ENCODE peak calls at places on chromosomes 13 and 19, in five cellular contexts. K, T, Z, A and V are unnamed samples.

GRCh38 chr19:35959040-35959967 is 23.1 kb downstream of the LRFN3 start:
- DNase-seq in A (no peak), K (peak), Z (peak), T (no peak), V (no peak)

GRCh38 chr13:33375421-33375820 is 89.9 kb upstream of the STARD13 start:
- DNase-seq in K (no peak), T (no peak), A (no peak), Z (no peak), V (no peak)

GRCh38 chr19:5954293-5954692 is 23.6 kb downstream of the RANBP3 start:
- DNase-seq in K (no peak), T (no peak), Z (no peak), A (no peak), V (no peak)

GRCh38 chr19:3580156-3580955 is 4.9 kb upstream of the GIPC3 start:
- DNase-seq in A (peak), T (no peak), K (no peak), Z (no peak), V (no peak)

GRCh38 chr13:21435710-21436151 is 23.4 kb downstream of the ZDHHC20 start:
- DNase-seq in A (peak), T (no peak), K (peak), Z (peak), V (peak)

GRCh38 chr13:73676550-73677040 is 457.6 kb downstream of the KLF12 start:
- DNase-seq in A (no peak), T (no peak), K (no peak), Z (no peak), V (no peak)

GRCh38 chr13:81795710-81796109 is 1454.8 kb upstream of the SPRY2 start:
- DNase-seq in K (no peak), A (no peak), T (no peak), Z (no peak), V (no peak)

GRCh38 chr13:114015111-114015551 is 41.3 kb upstream of the C13orf46 start:
- DNase-seq in K (no peak), T (no peak), Z (no peak), A (no peak), V (no peak)

DNA sequence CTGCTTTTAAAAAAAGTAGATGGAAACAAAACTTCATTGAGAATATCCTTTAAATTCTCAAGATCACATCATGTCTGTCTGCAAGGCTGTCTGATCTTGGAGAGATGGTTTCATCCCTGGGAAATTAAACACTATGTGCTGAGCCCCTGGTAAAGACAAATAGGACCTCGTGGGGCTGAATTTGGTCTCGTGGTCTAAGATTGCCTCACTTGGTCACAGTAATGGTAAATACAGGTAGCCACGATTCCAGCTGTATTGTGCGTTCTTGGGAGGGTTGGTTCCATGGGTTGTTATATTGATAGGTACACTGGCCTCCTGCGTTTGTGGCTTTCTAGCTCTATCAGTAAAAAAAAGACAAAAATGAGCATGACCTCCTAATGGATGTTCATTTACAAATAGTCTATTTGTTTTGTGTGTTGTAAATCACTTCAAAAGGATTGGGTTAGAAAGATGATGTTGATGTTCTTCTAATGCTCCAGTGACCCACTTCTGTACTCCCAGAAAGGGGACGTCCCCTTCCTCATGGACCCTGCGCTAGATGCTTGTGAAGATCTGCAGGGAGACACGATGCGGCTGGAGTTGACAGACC is 1.7 kb downstream of the CEBPG start:
- DNase-seq in A (no peak), T (no peak), Z (no peak), K (no peak), V (no peak)
- H3K4me3 ChIP-seq in A (peak), T (no peak), Z (peak), K (peak), V (peak)

GRCh38 chr19:28327905-28328304 is 885.0 kb downstream of the UQCRFS1 start:
- DNase-seq in T (no peak), Z (no peak), K (no peak), A (no peak), V (no peak)
- H3K4me3 ChIP-seq in T (no peak), Z (no peak), K (no peak), A (no peak), V (no peak)

GRCh38 chr13:29840585-29840984 is 9.8 kb downstream of the UBL3 start:
- DNase-seq in K (no peak), T (no peak), A (no peak), Z (no peak), V (no peak)
- H3K4me3 ChIP-seq in K (no peak), T (no peak), A (no peak), Z (no peak), V (no peak)

DNA sequence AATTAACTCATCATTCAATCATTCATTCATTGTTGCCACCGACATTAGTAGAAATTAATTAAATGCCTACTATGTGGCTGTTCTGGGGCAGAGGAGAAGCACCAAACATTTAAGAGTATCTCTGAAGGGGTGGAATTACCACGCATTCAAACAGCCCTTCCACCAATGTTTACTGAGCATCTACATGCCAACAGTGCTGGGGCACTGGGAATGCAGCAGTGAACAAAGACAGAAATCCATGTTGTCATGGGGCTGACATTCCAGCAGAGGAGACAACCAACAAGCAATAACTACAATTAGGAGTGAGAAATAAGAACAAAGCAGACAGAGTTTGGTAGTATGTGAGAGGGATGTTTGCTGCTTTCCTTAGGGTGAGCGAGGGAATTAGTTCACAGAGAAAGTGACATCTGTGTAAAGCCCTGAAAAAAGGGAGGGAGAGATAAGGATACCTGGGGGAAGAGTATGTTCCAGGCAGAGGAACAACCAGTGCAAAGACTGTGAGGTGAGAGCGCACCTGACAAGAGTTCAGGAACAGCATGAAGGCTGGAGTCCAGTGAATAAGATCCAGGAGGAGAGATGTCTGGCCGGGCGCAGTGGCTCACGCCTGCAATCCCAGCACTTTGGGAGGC is 1.3 kb upstream of the PAK4 start:
- DNase-seq in A (peak), K (no peak), Z (no peak), T (no peak), V (no peak)
- H3K4me3 ChIP-seq in A (no peak), K (no peak), Z (no peak), T (no peak), V (no peak)

DNA sequence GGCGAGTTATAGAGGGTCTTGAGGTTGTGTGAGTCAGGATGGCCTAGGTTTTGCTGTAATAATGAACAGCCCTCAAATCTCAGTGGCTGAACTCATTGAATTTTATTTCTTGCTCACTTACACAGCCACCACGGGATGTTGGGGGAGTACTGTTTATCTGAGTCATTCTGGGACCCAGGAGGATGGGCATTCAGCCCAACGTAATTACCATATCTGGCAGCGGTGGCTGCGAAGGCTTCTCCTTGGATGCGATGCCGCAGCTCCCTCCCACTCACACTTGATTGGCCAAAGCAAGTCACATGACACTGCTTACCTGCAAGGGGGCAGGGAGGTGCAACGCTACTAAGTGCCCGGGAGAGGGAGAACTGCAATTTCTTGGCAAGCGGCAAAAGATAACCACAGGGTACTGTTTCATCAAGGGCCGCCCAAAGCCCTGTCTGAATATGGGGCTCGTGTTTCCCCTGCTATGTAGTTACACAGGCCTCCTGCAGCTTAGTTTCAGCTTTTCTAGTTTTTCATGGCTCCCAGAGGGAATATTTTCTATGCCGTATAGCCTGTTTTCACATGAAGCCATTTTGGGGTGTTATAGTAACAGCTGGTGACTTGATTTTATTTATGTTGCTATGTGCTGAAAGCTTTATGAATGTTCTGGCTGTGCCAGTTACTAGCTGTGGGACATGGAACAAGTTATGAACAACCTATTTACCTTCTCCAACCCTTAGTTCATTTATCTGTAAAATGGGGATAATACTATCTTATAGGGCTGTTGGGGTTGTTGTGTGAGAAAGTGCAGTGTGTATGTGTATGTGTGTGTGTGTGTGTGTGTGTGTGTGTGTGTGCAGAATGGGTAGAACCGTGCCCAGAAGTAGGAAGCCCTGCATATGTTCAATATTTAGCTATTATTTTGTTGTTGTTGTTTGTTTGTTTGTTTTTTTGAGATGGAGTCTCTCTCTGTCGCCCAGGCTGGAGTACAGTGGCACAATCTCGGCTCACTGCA is 20.1 kb downstream of the ZSWIM9 start:
- DNase-seq in K (no peak), T (peak), Z (no peak), A (peak), V (no peak)
- H3K4me3 ChIP-seq in K (no peak), T (no peak), Z (no peak), A (no peak), V (no peak)

GRCh38 chr13:98182589-98182988 is 5.5 kb upstream of the RNF113B start:
- DNase-seq in T (no peak), A (no peak), K (no peak), Z (no peak), V (no peak)
- H3K4me3 ChIP-seq in T (no peak), A (no peak), K (no peak), Z (no peak), V (no peak)